ENCODE peak calls at places on chromosomes 7 and 10, in nine cellular contexts. Q, W, R, O, J, F, I, K and U are unnamed samples.

GRCh38 chr7:143396625-143397556 is 11.8 kb downstream of the EPHA1 start:
- DNase-seq in W (no peak), K (no peak), I (no peak), F (no peak), J (peak), R (peak), O (no peak), Q (no peak), U (no peak)

GRCh38 chr10:117165557-117166419 is 27.7 kb upstream of the VAX1 start:
- DNase-seq in I (peak), R (peak), K (peak), W (no peak), O (peak), J (peak), F (peak), Q (peak), U (peak)

GRCh38 chr10:113476673-113477072 is 76.2 kb upstream of the HABP2 start:
- DNase-seq in J (no peak), I (no peak), K (no peak), W (no peak), F (no peak), Q (no peak), R (no peak), O (no peak), U (no peak)

GRCh38 chr10:71837085-71837827 is 13.8 kb downstream of the PSAP start:
- DNase-seq in Q (no peak), O (no peak), J (peak), R (no peak), K (no peak), F (no peak), I (no peak), W (no peak), U (no peak)

GRCh38 chr7:9149499-9150082 is 716.2 kb downstream of the NXPH1 start:
- DNase-seq in O (peak), F (no peak), W (no peak), Q (no peak), K (peak), R (no peak), I (no peak), J (no peak), U (no peak)

GRCh38 chr7:82810558-82811259 is 352.0 kb downstream of the PCLO start:
- DNase-seq in J (peak), K (peak), W (no peak), R (no peak), F (peak), O (peak), Q (peak), I (peak), U (peak)

GRCh38 chr10:100780324-100780723 is 34.9 kb downstream of the PAX2 start:
- DNase-seq in W (no peak), F (no peak), R (peak), K (no peak), J (no peak), O (no peak), I (no peak), Q (no peak), U (no peak)

GRCh38 chr10:93259126-93259525 is 185.4 kb downstream of the CYP26A1 start:
- DNase-seq in F (no peak), O (no peak), J (no peak), R (no peak), W (no peak), K (no peak), Q (no peak), I (peak), U (no peak)

GRCh38 chr7:19118896-19119301 is 1.5 kb upstream of the TWIST1 start:
- DNase-seq in J (peak), O (no peak), F (no peak), R (peak), I (no peak), W (no peak), K (no peak), Q (no peak), U (no peak)